ENCODE peak calls at places on chromosomes 12 and 14, in five cellular contexts. P, L, E, U and A are unnamed samples.

GRCh38 chr12:56160160-56160763 is 2.1 kb downstream of the MYL6 start:
- DNase-seq in P (peak; percentile 36), L (no peak), E (peak; percentile 54), U (no peak), A (no peak)

GRCh38 chr12:39272934-39273770 is 169.8 kb downstream of the KIF21A start:
- DNase-seq in P (no peak), L (peak; percentile 52), E (peak; percentile 34), U (no peak), A (no peak)

GRCh38 chr12:85820117-85820516 is 16.1 kb downstream of the RASSF9 start:
- DNase-seq in P (no peak), L (no peak), E (peak; percentile 28), U (no peak), A (no peak)

GRCh38 chr12:118983147-118983824 is 1.9 kb downstream of the SRRM4 start:
- DNase-seq in P (no peak), L (no peak), E (no peak), U (no peak), A (no peak)

GRCh38 chr12:56839489-56840442 is 76.6 kb downstream of the HSD17B6 start:
- DNase-seq in P (peak; percentile 15), L (peak; percentile 77), E (peak; percentile 26), U (no peak), A (peak; percentile 8)

GRCh38 chr12:111158992-111159391 is 209.9 kb downstream of the PHETA1 start:
- DNase-seq in P (no peak), L (no peak), E (no peak), U (no peak), A (no peak)

GRCh38 chr12:97386133-97386581 is 76.4 kb upstream of the RMST start:
- DNase-seq in P (no peak), L (no peak), E (peak; percentile 35), U (no peak), A (no peak)

GRCh38 chr12:13811061-13811460 is 170.3 kb downstream of the GRIN2B start:
- DNase-seq in P (no peak), L (no peak), E (no peak), U (no peak), A (no peak)

GRCh38 chr12:53849113-53849512 is 89.5 kb upstream of the HOXC13 start:
- DNase-seq in P (no peak), L (no peak), E (no peak), U (no peak), A (no peak)

GRCh38 chr12:4346931-4347330 is 25.9 kb downstream of the TIGAR start:
- DNase-seq in P (no peak), L (no peak), E (no peak), U (no peak), A (no peak)

GRCh38 chr14:74888164-74889158 is 6.7 kb downstream of the DLST start:
- DNase-seq in P (no peak), L (no peak), E (peak; percentile 53), U (no peak), A (no peak)

GRCh38 chr12:77167801-77168200 is 102.4 kb upstream of the E2F7 start:
- DNase-seq in P (no peak), L (no peak), E (no peak), U (no peak), A (no peak)

GRCh38 chr12:113048716-113049127 is 7.8 kb upstream of the DTX1 start:
- DNase-seq in P (peak; percentile 27), L (peak; percentile 80), E (peak; percentile 50), U (no peak), A (no peak)